ENCODE peak calls at places on chromosomes 5 and 9, in nine cellular contexts. V is mesendoderm, A is GM23248, Y is tibial artery, F is stomach, D is kidney, C is right cardiac atrium, Q is HepG2, R is SJCRH30. W is an unnamed sample.

GRCh38 chr9:133122935-133123611 is 2.0 kb upstream of the RALGDS start:
- DNase-seq in V (peak; percentile 53), A (peak; percentile 74), Y (no peak), F (no peak), D (no peak), C (no peak), Q (no peak), R (no peak), W (peak; percentile 57)

GRCh38 chr9:87290241-87290700 is 207.4 kb upstream of the DAPK1 start:
- DNase-seq in V (no peak), A (peak; percentile 55), Y (no peak), F (no peak), D (no peak), C (no peak), Q (no peak), R (peak; percentile 45), W (no peak)

GRCh38 chr5:58912102-58912501 is 329.2 kb downstream of the RAB3C start:
- DNase-seq in V (no peak), A (no peak), Y (no peak), F (no peak), D (no peak), C (no peak), Q (no peak), R (no peak), W (no peak)

GRCh38 chr5:56011835-56012234 is 17.1 kb upstream of the IL6ST start:
- DNase-seq in V (no peak), A (peak; percentile 95), Y (no peak), F (no peak), D (no peak), C (no peak), Q (no peak), R (no peak), W (no peak)

GRCh38 chr5:140328036-140328764 is 18.2 kb downstream of the HBEGF start:
- DNase-seq in V (peak; percentile 52), A (no peak), Y (no peak), F (no peak), D (no peak), C (no peak), Q (peak; percentile 55), R (no peak), W (no peak)

GRCh38 chr5:33997331-33997983 is 10.4 kb downstream of the AMACR start:
- DNase-seq in V (peak; percentile 71), A (peak; percentile 93), Y (peak; percentile 87), F (peak; percentile 69), D (peak; percentile 78), C (peak; percentile 60), Q (peak; percentile 52), R (peak; percentile 67), W (peak; percentile 21)

GRCh38 chr5:64807505-64807904 is 38.8 kb downstream of the CWC27 start:
- DNase-seq in V (no peak), A (no peak), Y (no peak), F (no peak), D (no peak), C (no peak), Q (no peak), R (no peak), W (no peak)

GRCh38 chr5:56447232-56447631 is 214.1 kb upstream of the ANKRD55 start:
- DNase-seq in V (no peak), A (no peak), Y (no peak), F (no peak), D (no peak), C (no peak), Q (peak; percentile 93), R (no peak), W (no peak)

GRCh38 chr5:63111891-63112290 is 533.3 kb downstream of the LRRC70 start:
- DNase-seq in V (no peak), A (no peak), Y (no peak), F (no peak), D (no peak), C (no peak), Q (no peak), R (no peak), W (no peak)

GRCh38 chr5:69484891-69485290 is 7.7 kb upstream of the OCLN start:
- DNase-seq in V (peak; percentile 83), A (peak; percentile 63), Y (no peak), F (no peak), D (no peak), C (no peak), Q (peak; percentile 24), R (no peak), W (no peak)

GRCh38 chr9:136683755-136684154 is 3.5 kb downstream of the AGPAT2 start:
- DNase-seq in V (no peak), A (no peak), Y (no peak), F (no peak), D (no peak), C (peak; percentile 61), Q (no peak), R (no peak), W (no peak)

GRCh38 chr9:136644593-136645342 is 17.9 kb upstream of the EGFL7 start:
- DNase-seq in V (peak; percentile 58), A (no peak), Y (peak; percentile 88), F (peak; percentile 52), D (peak; percentile 91), C (peak; percentile 98), Q (peak; percentile 31), R (peak; percentile 67), W (no peak)

GRCh38 chr9:128916204-128916603 is 4.6 kb upstream of the PHYHD1 start:
- DNase-seq in V (no peak), A (peak; percentile 74), Y (peak; percentile 90), F (no peak), D (no peak), C (peak; percentile 90), Q (no peak), R (no peak), W (no peak)

GRCh38 chr5:89293849-89294248 is 410.9 kb upstream of the MEF2C start:
- DNase-seq in V (no peak), A (peak; percentile 64), Y (no peak), F (no peak), D (no peak), C (no peak), Q (no peak), R (no peak), W (no peak)

GRCh38 chr9:133125706-133126696 is 5.0 kb upstream of the RALGDS start:
- DNase-seq in V (no peak), A (peak; percentile 75), Y (no peak), F (no peak), D (peak; percentile 82), C (peak; percentile 75), Q (no peak), R (peak; percentile 65), W (no peak)

GRCh38 chr5:77012601-77013000 is 17.6 kb upstream of the AGGF1 start:
- DNase-seq in V (no peak), A (peak; percentile 8), Y (no peak), F (no peak), D (no peak), C (no peak), Q (no peak), R (no peak), W (no peak)

GRCh38 chr5:54379590-54379989 is 69.2 kb upstream of the ARL15 start:
- DNase-seq in V (peak; percentile 3), A (no peak), Y (no peak), F (no peak), D (no peak), C (no peak), Q (no peak), R (no peak), W (no peak)

GRCh38 chr5:109876941-109877669 is 187.4 kb downstream of the MAN2A1 start:
- DNase-seq in V (peak; percentile 21), A (peak; percentile 73), Y (no peak), F (no peak), D (no peak), C (peak; percentile 25), Q (no peak), R (no peak), W (peak; percentile 62)

GRCh38 chr9:32427111-32427873 is 42.8 kb downstream of the ACO1 start:
- DNase-seq in V (peak; percentile 28), A (peak; percentile 18), Y (no peak), F (peak; percentile 74), D (no peak), C (no peak), Q (peak; percentile 48), R (no peak), W (no peak)
- H3K27ac ChIP-seq in V (no peak overlapping the region), A (peak overlapping the region; percentile 55), Y (no peak overlapping the region), F (peak overlapping the region; percentile 74), D (peak overlapping the region; percentile 39), C (peak overlapping the region; percentile 45), Q (peak overlapping the region; percentile 88), R (no peak overlapping the region), W (no peak overlapping the region)

GRCh38 chr9:93174976-93175375 is 9.0 kb upstream of the WNK2 start:
- DNase-seq in V (no peak), A (no peak), Y (no peak), F (no peak), D (no peak), C (no peak), Q (no peak), R (no peak), W (no peak)
- H3K4me3 ChIP-seq in V (no peak overlapping the region), A (no peak overlapping the region), Y (no peak overlapping the region), F (no peak overlapping the region), D (no peak overlapping the region), C (no peak overlapping the region), Q (no peak overlapping the region), R (no peak overlapping the region), W (no peak overlapping the region)

DNA sequence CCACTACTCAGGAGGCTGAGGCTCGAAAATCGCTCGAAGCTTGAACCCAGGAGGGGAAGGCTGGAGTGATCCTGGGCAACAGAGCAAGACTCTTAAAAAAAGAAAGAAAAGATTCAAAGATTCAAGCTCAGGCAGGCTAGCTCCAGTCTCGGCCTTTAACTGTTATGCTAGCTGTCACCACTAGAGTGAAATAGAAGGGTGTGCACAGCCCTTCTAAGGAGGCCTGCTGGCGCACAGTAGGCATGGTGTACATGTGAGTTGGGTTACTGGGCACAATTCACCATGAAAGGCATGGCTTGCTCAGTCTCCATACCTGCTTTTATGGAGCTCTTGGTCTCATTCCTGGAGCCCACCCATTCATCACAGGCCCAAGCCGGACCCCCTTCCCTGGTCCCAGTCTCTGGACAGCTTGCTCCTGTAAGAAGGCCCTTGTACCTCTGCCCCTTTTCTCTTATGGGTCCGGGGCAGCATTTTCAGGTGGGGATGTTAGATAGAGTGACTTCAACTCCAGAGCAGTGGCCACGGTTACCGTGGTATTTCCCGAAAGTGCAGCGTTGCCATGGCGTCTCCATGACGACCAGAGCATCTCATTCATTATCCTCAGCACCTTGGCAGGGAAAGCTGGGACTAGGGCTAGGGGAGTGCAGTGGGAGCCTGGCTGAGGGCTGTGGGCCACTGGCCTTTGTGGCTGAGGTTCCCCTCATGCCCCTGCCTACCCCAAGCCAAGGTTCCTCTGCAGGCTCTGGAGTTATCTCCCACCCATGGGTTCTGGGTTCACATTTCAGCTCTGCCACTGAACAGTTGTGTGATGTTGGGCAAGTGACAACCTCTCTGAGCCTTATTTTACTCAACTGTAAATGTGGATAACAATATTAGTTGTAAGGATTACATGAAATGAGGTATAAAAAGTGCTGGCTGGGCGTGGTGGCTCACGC is 5.7 kb downstream of the NDST1 start:
- DNase-seq in V (peak; percentile 74), A (peak; percentile 32), Y (no peak), F (no peak), D (no peak), C (no peak), Q (no peak), R (no peak), W (no peak)
- H3K27ac ChIP-seq in V (no peak overlapping the region), A (peak overlapping the region; percentile 87), Y (peak overlapping the region; percentile 83), F (peak overlapping the region; percentile 82), D (no peak overlapping the region), C (no peak overlapping the region), Q (no peak overlapping the region), R (no peak overlapping the region), W (no peak overlapping the region)

DNA sequence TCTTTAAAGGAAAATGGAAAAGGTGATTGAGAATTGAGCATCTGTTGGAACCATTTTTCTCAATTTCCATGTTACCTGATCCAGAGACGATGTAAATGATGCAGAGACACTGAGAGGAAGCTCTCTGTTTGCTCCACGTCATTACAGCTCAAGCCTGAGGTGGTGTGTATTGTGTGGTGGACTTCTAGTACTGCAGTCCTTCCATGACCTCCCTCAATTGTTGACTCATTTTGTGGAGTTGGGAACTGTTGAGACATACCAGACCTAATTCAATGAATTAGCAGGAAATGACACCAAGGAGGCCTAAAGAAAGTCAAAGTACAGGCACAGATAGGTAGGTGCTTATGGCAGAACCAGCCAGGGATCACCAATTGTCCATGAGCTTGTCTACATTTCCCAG is 15.6 kb upstream of the LVRN start:
- DNase-seq in V (no peak), A (peak; percentile 84), Y (no peak), F (no peak), D (no peak), C (no peak), Q (no peak), R (no peak), W (no peak)
- H3K4me3 ChIP-seq in V (no peak overlapping the region), A (no peak overlapping the region), Y (no peak overlapping the region), F (no peak overlapping the region), D (no peak overlapping the region), C (no peak overlapping the region), Q (no peak overlapping the region), R (no peak overlapping the region), W (no peak overlapping the region)